ENCODE peak calls at places on chromosomes 6 and 20, in ten cellular contexts. One of them, this sample, is unnamed.

GRCh38 chr20:2114990-2115681 is 13.5 kb downstream of the STK35 start:
- DNase-seq in tibial nerve: no peak
- DNase-seq in suprapubic skin: no peak
- DNase-seq in ovary: peak; percentile 66
- DNase-seq in SK-N-SH: no peak
- DNase-seq in A549: no peak
- DNase-seq in upper lobe of left lung: no peak
- DNase-seq in HepG2: no peak
- DNase-seq in stomach: no peak
- DNase-seq in sigmoid colon: peak; percentile 90
- DNase-seq in this sample: no peak

GRCh38 chr6:90846824-90847223 is 260.0 kb upstream of the MAP3K7 start:
- DNase-seq in tibial nerve: no peak
- DNase-seq in suprapubic skin: no peak
- DNase-seq in ovary: no peak
- DNase-seq in SK-N-SH: no peak
- DNase-seq in A549: no peak
- DNase-seq in upper lobe of left lung: no peak
- DNase-seq in HepG2: no peak
- DNase-seq in stomach: no peak
- DNase-seq in sigmoid colon: no peak
- DNase-seq in this sample: no peak

GRCh38 chr6:132084811-132085509 is 133.8 kb upstream of the CCN2 start:
- DNase-seq in tibial nerve: no peak
- DNase-seq in suprapubic skin: no peak
- DNase-seq in ovary: no peak
- DNase-seq in SK-N-SH: no peak
- DNase-seq in A549: no peak
- DNase-seq in upper lobe of left lung: no peak
- DNase-seq in HepG2: no peak
- DNase-seq in stomach: no peak
- DNase-seq in sigmoid colon: no peak
- DNase-seq in this sample: no peak

GRCh38 chr6:71287926-71288227 is 734 bp upstream of the OGFRL1 start:
- DNase-seq in tibial nerve: no peak
- DNase-seq in suprapubic skin: no peak
- DNase-seq in ovary: no peak
- DNase-seq in SK-N-SH: no peak
- DNase-seq in A549: no peak
- DNase-seq in upper lobe of left lung: no peak
- DNase-seq in HepG2: no peak
- DNase-seq in stomach: no peak
- DNase-seq in sigmoid colon: no peak
- DNase-seq in this sample: no peak

GRCh38 chr6:26065952-26066380 is 21.3 kb upstream of the HFE start:
- DNase-seq in tibial nerve: no peak
- DNase-seq in suprapubic skin: no peak
- DNase-seq in ovary: peak; percentile 75
- DNase-seq in SK-N-SH: peak; percentile 66
- DNase-seq in A549: peak; percentile 60
- DNase-seq in upper lobe of left lung: no peak
- DNase-seq in HepG2: peak; percentile 96
- DNase-seq in stomach: peak; percentile 78
- DNase-seq in sigmoid colon: peak; percentile 85
- DNase-seq in this sample: peak; percentile 81

GRCh38 chr20:33893314-33893713 is 82.2 kb downstream of the CHMP4B start:
- DNase-seq in tibial nerve: no peak
- DNase-seq in suprapubic skin: no peak
- DNase-seq in ovary: no peak
- DNase-seq in SK-N-SH: no peak
- DNase-seq in A549: no peak
- DNase-seq in upper lobe of left lung: no peak
- DNase-seq in HepG2: no peak
- DNase-seq in stomach: no peak
- DNase-seq in sigmoid colon: no peak
- DNase-seq in this sample: no peak

GRCh38 chr6:30238178-30238795 is 25.1 kb upstream of the TRIM26 start:
- DNase-seq in tibial nerve: no peak
- DNase-seq in suprapubic skin: no peak
- DNase-seq in ovary: no peak
- DNase-seq in SK-N-SH: peak; percentile 44
- DNase-seq in A549: peak; percentile 31
- DNase-seq in upper lobe of left lung: no peak
- DNase-seq in HepG2: peak; percentile 60
- DNase-seq in stomach: no peak
- DNase-seq in sigmoid colon: no peak
- DNase-seq in this sample: no peak

GRCh38 chr20:651713-652610 is 1.0 kb downstream of the SRXN1 start:
- DNase-seq in tibial nerve: no peak
- DNase-seq in suprapubic skin: no peak
- DNase-seq in ovary: no peak
- DNase-seq in SK-N-SH: no peak
- DNase-seq in A549: no peak
- DNase-seq in upper lobe of left lung: no peak
- DNase-seq in HepG2: no peak
- DNase-seq in stomach: no peak
- DNase-seq in sigmoid colon: no peak
- DNase-seq in this sample: peak; percentile 27

GRCh38 chr6:11023032-11023431 is 21.1 kb downstream of the ELOVL2 start:
- DNase-seq in tibial nerve: no peak
- DNase-seq in suprapubic skin: no peak
- DNase-seq in ovary: no peak
- DNase-seq in SK-N-SH: no peak
- DNase-seq in A549: no peak
- DNase-seq in upper lobe of left lung: no peak
- DNase-seq in HepG2: no peak
- DNase-seq in stomach: no peak
- DNase-seq in sigmoid colon: no peak
- DNase-seq in this sample: no peak

GRCh38 chr6:11027565-11028110 is 16.5 kb downstream of the ELOVL2 start:
- DNase-seq in tibial nerve: no peak
- DNase-seq in suprapubic skin: no peak
- DNase-seq in ovary: no peak
- DNase-seq in SK-N-SH: no peak
- DNase-seq in A549: no peak
- DNase-seq in upper lobe of left lung: no peak
- DNase-seq in HepG2: no peak
- DNase-seq in stomach: no peak
- DNase-seq in sigmoid colon: no peak
- DNase-seq in this sample: no peak

GRCh38 chr6:11028959-11029358 is 15.1 kb downstream of the ELOVL2 start:
- DNase-seq in tibial nerve: no peak
- DNase-seq in suprapubic skin: no peak
- DNase-seq in ovary: no peak
- DNase-seq in SK-N-SH: no peak
- DNase-seq in A549: no peak
- DNase-seq in upper lobe of left lung: no peak
- DNase-seq in HepG2: no peak
- DNase-seq in stomach: no peak
- DNase-seq in sigmoid colon: no peak
- DNase-seq in this sample: no peak

GRCh38 chr6:11025094-11025493 is 19.0 kb downstream of the ELOVL2 start:
- DNase-seq in tibial nerve: no peak
- DNase-seq in suprapubic skin: no peak
- DNase-seq in ovary: no peak
- DNase-seq in SK-N-SH: no peak
- DNase-seq in A549: no peak
- DNase-seq in upper lobe of left lung: no peak
- DNase-seq in HepG2: no peak
- DNase-seq in stomach: no peak
- DNase-seq in sigmoid colon: no peak
- DNase-seq in this sample: no peak

DNA sequence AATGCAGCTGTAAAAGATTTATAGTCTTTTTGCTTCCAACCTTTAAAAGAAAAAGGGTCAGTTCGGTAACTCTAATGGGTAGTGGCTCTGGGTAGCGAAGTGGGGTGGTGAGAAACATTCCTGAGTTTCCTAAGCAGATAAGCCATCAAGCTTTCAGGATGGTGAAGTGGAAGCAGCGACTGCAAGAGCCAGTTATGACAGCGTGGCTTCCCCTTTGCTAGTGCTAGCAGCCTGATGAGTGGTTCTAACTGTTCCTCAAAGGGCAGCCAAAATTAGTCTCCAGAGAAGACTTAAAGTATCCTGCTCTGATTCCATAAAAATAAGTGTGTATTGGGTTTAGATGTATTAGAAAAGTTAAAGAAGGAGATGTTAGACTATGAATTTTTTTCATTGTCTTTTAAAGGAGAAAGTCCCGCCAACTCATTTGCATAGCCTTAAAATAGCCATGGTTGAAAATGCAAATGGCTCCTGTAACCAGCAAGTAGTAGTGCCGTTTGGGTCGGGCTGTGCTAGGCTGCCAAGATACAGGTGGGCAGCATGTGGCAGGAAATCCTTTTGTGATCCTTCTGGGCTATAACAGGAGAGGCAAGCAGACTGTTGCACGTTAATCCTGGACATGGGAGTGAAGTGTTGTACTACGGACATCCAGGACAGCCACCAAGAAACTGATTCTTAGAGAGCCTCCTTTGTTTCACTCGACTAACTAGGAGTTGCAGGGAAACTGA is 18.0 kb downstream of the ELOVL2 start:
- DNase-seq in tibial nerve: no peak
- DNase-seq in suprapubic skin: no peak
- DNase-seq in ovary: no peak
- DNase-seq in SK-N-SH: no peak
- DNase-seq in A549: no peak
- DNase-seq in upper lobe of left lung: no peak
- DNase-seq in HepG2: no peak
- DNase-seq in stomach: no peak
- DNase-seq in sigmoid colon: no peak
- DNase-seq in this sample: no peak
- TF ChIP-seq EP300 in tibial nerve: no peak
- TF ChIP-seq EP300 in suprapubic skin: no peak
- TF ChIP-seq EP300 in ovary: no peak
- TF ChIP-seq EP300 in SK-N-SH: no peak
- TF ChIP-seq EP300 in A549: no peak
- TF ChIP-seq EP300 in upper lobe of left lung: no peak
- TF ChIP-seq EP300 in HepG2: no peak
- TF ChIP-seq EP300 in stomach: no peak
- TF ChIP-seq EP300 in sigmoid colon: no peak
- TF ChIP-seq EP300 in this sample: no peak

DNA sequence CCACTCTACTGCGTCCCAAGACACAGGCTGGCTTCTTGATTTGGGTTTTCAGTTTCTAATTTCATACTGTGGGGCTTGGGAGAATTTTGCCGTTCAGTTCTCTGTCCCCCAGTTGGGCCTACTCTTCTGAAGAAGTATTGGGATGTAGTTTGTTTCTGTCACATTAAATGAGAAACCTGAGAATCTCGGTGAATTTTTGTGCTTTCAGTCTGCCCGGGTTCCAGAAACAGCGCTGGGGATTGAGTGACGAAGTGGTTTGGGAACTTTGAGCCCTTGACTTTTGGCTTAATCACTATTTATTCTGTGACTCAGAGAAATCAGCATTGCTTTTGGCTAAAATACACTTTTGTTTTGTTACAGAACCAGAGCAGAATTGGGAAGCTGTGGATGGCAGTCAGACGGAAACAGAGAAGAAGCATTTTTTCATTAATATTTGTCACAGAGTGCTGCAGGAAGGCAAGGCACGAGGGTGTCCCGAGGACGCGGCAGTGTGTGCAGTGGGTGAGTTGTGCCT is 74.0 kb downstream of the IGF2R start:
- DNase-seq in tibial nerve: no peak
- DNase-seq in suprapubic skin: no peak
- DNase-seq in ovary: no peak
- DNase-seq in SK-N-SH: no peak
- DNase-seq in A549: no peak
- DNase-seq in upper lobe of left lung: no peak
- DNase-seq in HepG2: peak; percentile 86
- DNase-seq in stomach: no peak
- DNase-seq in sigmoid colon: no peak
- DNase-seq in this sample: no peak
- H3K4me3 ChIP-seq in tibial nerve: no peak overlapping the region
- H3K4me3 ChIP-seq in suprapubic skin: peak overlapping the region; percentile 11
- H3K4me3 ChIP-seq in ovary: no peak overlapping the region
- H3K4me3 ChIP-seq in SK-N-SH: no peak overlapping the region
- H3K4me3 ChIP-seq in A549: no peak overlapping the region
- H3K4me3 ChIP-seq in upper lobe of left lung: no peak overlapping the region
- H3K4me3 ChIP-seq in HepG2: no peak overlapping the region
- H3K4me3 ChIP-seq in stomach: no peak overlapping the region
- H3K4me3 ChIP-seq in sigmoid colon: no peak overlapping the region
- H3K4me3 ChIP-seq in this sample: no peak overlapping the region

GRCh38 chr20:17617212-17617867 is 47.5 kb downstream of the DSTN start:
- DNase-seq in tibial nerve: no peak
- DNase-seq in suprapubic skin: peak; percentile 78
- DNase-seq in ovary: peak; percentile 76
- DNase-seq in SK-N-SH: peak; percentile 91
- DNase-seq in A549: peak; percentile 83
- DNase-seq in upper lobe of left lung: no peak
- DNase-seq in HepG2: peak; percentile 42
- DNase-seq in stomach: peak; percentile 65
- DNase-seq in sigmoid colon: peak; percentile 87
- DNase-seq in this sample: peak; percentile 49

GRCh38 chr20:17615645-17616479 is 46.0 kb downstream of the DSTN start:
- DNase-seq in tibial nerve: no peak
- DNase-seq in suprapubic skin: peak; percentile 70
- DNase-seq in ovary: peak; percentile 19
- DNase-seq in SK-N-SH: peak; percentile 9
- DNase-seq in A549: no peak
- DNase-seq in upper lobe of left lung: peak; percentile 75
- DNase-seq in HepG2: no peak
- DNase-seq in stomach: peak; percentile 25
- DNase-seq in sigmoid colon: peak; percentile 72
- DNase-seq in this sample: peak; percentile 10

GRCh38 chr20:17617868-17618672 is 48.2 kb downstream of the DSTN start:
- DNase-seq in tibial nerve: peak; percentile 12
- DNase-seq in suprapubic skin: no peak
- DNase-seq in ovary: peak; percentile 19
- DNase-seq in SK-N-SH: peak; percentile 14
- DNase-seq in A549: no peak
- DNase-seq in upper lobe of left lung: peak; percentile 67
- DNase-seq in HepG2: no peak
- DNase-seq in stomach: peak; percentile 83
- DNase-seq in sigmoid colon: peak; percentile 72
- DNase-seq in this sample: peak; percentile 6

GRCh38 chr20:17614812-17615644 is 45.2 kb downstream of the DSTN start:
- DNase-seq in tibial nerve: no peak
- DNase-seq in suprapubic skin: peak; percentile 70
- DNase-seq in ovary: no peak
- DNase-seq in SK-N-SH: peak; percentile 13
- DNase-seq in A549: no peak
- DNase-seq in upper lobe of left lung: peak; percentile 62
- DNase-seq in HepG2: no peak
- DNase-seq in stomach: peak; percentile 38
- DNase-seq in sigmoid colon: peak; percentile 75
- DNase-seq in this sample: peak; percentile 13

DNA sequence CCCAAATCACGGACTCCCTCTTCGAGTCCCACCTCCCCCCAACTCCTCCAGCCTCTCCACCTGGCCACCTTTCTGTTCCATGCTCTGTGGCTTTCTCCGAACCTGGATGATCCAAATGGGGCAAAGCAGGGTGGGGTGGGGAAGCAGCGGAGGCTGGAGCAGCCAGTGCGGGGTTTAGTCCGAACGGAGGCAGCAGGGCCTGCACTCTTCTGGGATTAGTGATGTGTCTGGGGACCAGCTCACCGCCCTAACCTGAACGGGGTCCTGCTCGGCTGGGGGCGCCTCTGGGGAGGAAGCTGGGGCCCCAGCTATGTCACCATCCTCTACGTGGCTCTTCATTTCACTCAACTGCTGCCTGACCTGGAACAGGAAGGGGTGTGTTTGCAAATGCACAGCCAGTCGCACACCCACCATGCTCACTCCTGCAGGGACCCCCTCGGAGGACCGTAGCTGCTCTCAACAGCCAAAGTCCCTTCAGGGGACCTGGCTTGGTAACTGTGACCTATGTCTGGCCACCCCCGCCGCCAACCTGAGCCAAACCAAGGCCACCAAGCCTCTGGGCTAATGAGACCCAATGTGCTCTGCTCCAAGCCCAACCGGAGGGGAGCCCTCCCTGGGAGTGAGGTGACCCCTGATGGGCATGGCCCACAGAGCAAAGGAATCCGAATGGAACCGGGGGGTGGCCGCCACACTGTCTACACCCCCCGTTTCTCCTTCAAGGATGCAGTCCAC is 46.8 kb downstream of the DSTN start:
- DNase-seq in tibial nerve: no peak
- DNase-seq in suprapubic skin: no peak
- DNase-seq in ovary: peak; percentile 25
- DNase-seq in SK-N-SH: peak; percentile 5
- DNase-seq in A549: no peak
- DNase-seq in upper lobe of left lung: peak; percentile 56
- DNase-seq in HepG2: no peak
- DNase-seq in stomach: peak; percentile 24
- DNase-seq in sigmoid colon: peak; percentile 71
- DNase-seq in this sample: peak; percentile 5
- TF ChIP-seq EP300 in tibial nerve: no peak
- TF ChIP-seq EP300 in suprapubic skin: no peak
- TF ChIP-seq EP300 in ovary: no peak
- TF ChIP-seq EP300 in SK-N-SH: no peak
- TF ChIP-seq EP300 in A549: no peak
- TF ChIP-seq EP300 in upper lobe of left lung: no peak
- TF ChIP-seq EP300 in HepG2: no peak
- TF ChIP-seq EP300 in stomach: no peak
- TF ChIP-seq EP300 in sigmoid colon: no peak
- TF ChIP-seq EP300 in this sample: no peak

DNA sequence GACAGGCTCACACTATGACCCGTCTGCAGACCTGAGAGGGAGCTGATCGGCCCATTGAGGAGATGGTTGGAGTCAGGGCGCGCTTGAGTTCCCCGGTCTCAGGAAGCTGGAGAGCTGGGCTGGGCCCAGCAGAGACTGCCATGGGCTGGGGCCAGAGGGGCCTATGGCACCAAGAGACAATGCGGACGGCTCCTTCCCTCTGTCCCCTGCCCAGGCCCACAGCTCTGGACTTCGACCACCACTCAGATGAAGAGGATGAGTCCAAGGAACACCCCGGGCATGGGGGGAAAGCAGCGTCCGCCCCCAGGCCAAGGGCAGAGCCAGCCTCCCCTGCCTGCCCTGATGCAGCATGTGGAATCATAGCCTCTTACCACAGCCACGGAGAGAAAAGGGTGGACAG is 40.2 kb upstream of the PHACTR3 start:
- DNase-seq in tibial nerve: no peak
- DNase-seq in suprapubic skin: peak; percentile 40
- DNase-seq in ovary: no peak
- DNase-seq in SK-N-SH: peak; percentile 20
- DNase-seq in A549: no peak
- DNase-seq in upper lobe of left lung: no peak
- DNase-seq in HepG2: no peak
- DNase-seq in stomach: no peak
- DNase-seq in sigmoid colon: no peak
- DNase-seq in this sample: no peak
- H3K4me3 ChIP-seq in tibial nerve: no peak overlapping the region
- H3K4me3 ChIP-seq in suprapubic skin: no peak overlapping the region
- H3K4me3 ChIP-seq in ovary: no peak overlapping the region
- H3K4me3 ChIP-seq in SK-N-SH: no peak overlapping the region
- H3K4me3 ChIP-seq in A549: no peak overlapping the region
- H3K4me3 ChIP-seq in upper lobe of left lung: no peak overlapping the region
- H3K4me3 ChIP-seq in HepG2: no peak overlapping the region
- H3K4me3 ChIP-seq in stomach: no peak overlapping the region
- H3K4me3 ChIP-seq in sigmoid colon: no peak overlapping the region
- H3K4me3 ChIP-seq in this sample: no peak overlapping the region